ENCODE peak calls at places on chromosomes 4 and X, in eight cellular contexts. One of them, this sample, is unnamed.
A peak's percentile ranks its signal among the peaks of the same experiment; 100 is the strongest.

GRCh38 chrX:19513383-19513782 is 1.9 kb downstream of the MAP3K15 start:
- DNase-seq in CD4-positive, alpha-beta memory T cell: no peak
- DNase-seq in K562: no peak
- DNase-seq in OCI-LY7: no peak
- DNase-seq in Peyer's patch: no peak
- DNase-seq in mammary epithelial cell: no peak
- DNase-seq in pancreas: no peak
- DNase-seq in tibial artery: no peak
- DNase-seq in this sample: peak; percentile 34

GRCh38 chrX:38755319-38755718 is 45.9 kb upstream of the MID1IP1 start:
- DNase-seq in tibial artery: no peak
- DNase-seq in K562: no peak
- DNase-seq in mammary epithelial cell: no peak
- DNase-seq in OCI-LY7: no peak
- DNase-seq in CD4-positive, alpha-beta memory T cell: no peak
- DNase-seq in pancreas: no peak
- DNase-seq in Peyer's patch: no peak
- DNase-seq in this sample: no peak

GRCh38 chr4:68358988-68359387 is 9.1 kb upstream of the YTHDC1 start:
- DNase-seq in Peyer's patch: no peak
- DNase-seq in K562: no peak
- DNase-seq in pancreas: no peak
- DNase-seq in CD4-positive, alpha-beta memory T cell: no peak
- DNase-seq in mammary epithelial cell: no peak
- DNase-seq in OCI-LY7: no peak
- DNase-seq in tibial artery: no peak
- DNase-seq in this sample: no peak

GRCh38 chrX:131752493-131753198 is 208.8 kb downstream of the OR13H1 start:
- DNase-seq in pancreas: peak; percentile 71
- DNase-seq in tibial artery: no peak
- DNase-seq in Peyer's patch: no peak
- DNase-seq in K562: no peak
- DNase-seq in OCI-LY7: no peak
- DNase-seq in mammary epithelial cell: peak; percentile 77
- DNase-seq in CD4-positive, alpha-beta memory T cell: peak; percentile 84
- DNase-seq in this sample: peak; percentile 86

GRCh38 chr4:77854431-77855111 is 8.1 kb upstream of the MRPL1 start:
- DNase-seq in OCI-LY7: no peak
- DNase-seq in mammary epithelial cell: peak; percentile 52
- DNase-seq in K562: no peak
- DNase-seq in Peyer's patch: no peak
- DNase-seq in CD4-positive, alpha-beta memory T cell: peak; percentile 80
- DNase-seq in tibial artery: no peak
- DNase-seq in pancreas: no peak
- DNase-seq in this sample: no peak

GRCh38 chr4:182143822-182144620 is 99.2 kb upstream of the TENM3 start:
- DNase-seq in OCI-LY7: no peak
- DNase-seq in pancreas: no peak
- DNase-seq in K562: no peak
- DNase-seq in tibial artery: no peak
- DNase-seq in Peyer's patch: peak; percentile 57
- DNase-seq in mammary epithelial cell: peak; percentile 88
- DNase-seq in CD4-positive, alpha-beta memory T cell: no peak
- DNase-seq in this sample: no peak

GRCh38 chr4:26937136-26937535 is 76.5 kb downstream of the STIM2 start:
- DNase-seq in mammary epithelial cell: no peak
- DNase-seq in K562: peak; percentile 16
- DNase-seq in OCI-LY7: peak; percentile 59
- DNase-seq in tibial artery: no peak
- DNase-seq in Peyer's patch: no peak
- DNase-seq in pancreas: no peak
- DNase-seq in CD4-positive, alpha-beta memory T cell: no peak
- DNase-seq in this sample: no peak

GRCh38 chr4:140094701-140095420 is 59.1 kb downstream of the MAML3 start:
- DNase-seq in tibial artery: peak; percentile 87
- DNase-seq in K562: no peak
- DNase-seq in OCI-LY7: no peak
- DNase-seq in mammary epithelial cell: peak; percentile 13
- DNase-seq in pancreas: peak; percentile 66
- DNase-seq in Peyer's patch: peak; percentile 53
- DNase-seq in CD4-positive, alpha-beta memory T cell: peak; percentile 51
- DNase-seq in this sample: peak; percentile 49

GRCh38 chrX:88940904-88941303 is 193.9 kb downstream of the CPXCR1 start:
- DNase-seq in pancreas: no peak
- DNase-seq in Peyer's patch: no peak
- DNase-seq in K562: no peak
- DNase-seq in mammary epithelial cell: no peak
- DNase-seq in OCI-LY7: no peak
- DNase-seq in CD4-positive, alpha-beta memory T cell: no peak
- DNase-seq in tibial artery: no peak
- DNase-seq in this sample: no peak

GRCh38 chr4:1373892-1374705 is 27.1 kb downstream of the UVSSA start:
- DNase-seq in OCI-LY7: no peak
- DNase-seq in Peyer's patch: peak; percentile 37
- DNase-seq in K562: no peak
- DNase-seq in CD4-positive, alpha-beta memory T cell: no peak
- DNase-seq in tibial artery: peak; percentile 51
- DNase-seq in pancreas: peak; percentile 14
- DNase-seq in mammary epithelial cell: no peak
- DNase-seq in this sample: no peak

GRCh38 chrX:63488546-63489373 is 137.6 kb upstream of the SPIN4 start:
- DNase-seq in CD4-positive, alpha-beta memory T cell: no peak
- DNase-seq in OCI-LY7: no peak
- DNase-seq in Peyer's patch: no peak
- DNase-seq in mammary epithelial cell: no peak
- DNase-seq in pancreas: no peak
- DNase-seq in tibial artery: no peak
- DNase-seq in K562: no peak
- DNase-seq in this sample: no peak

GRCh38 chr4:48110452-48110978 is 23.5 kb downstream of the TXK start:
- DNase-seq in tibial artery: no peak
- DNase-seq in mammary epithelial cell: no peak
- DNase-seq in Peyer's patch: no peak
- DNase-seq in CD4-positive, alpha-beta memory T cell: no peak
- DNase-seq in K562: no peak
- DNase-seq in pancreas: no peak
- DNase-seq in OCI-LY7: no peak
- DNase-seq in this sample: no peak

GRCh38 chr4:107863850-107864371 is 39.2 kb downstream of the SGMS2 start:
- DNase-seq in tibial artery: no peak
- DNase-seq in K562: no peak
- DNase-seq in mammary epithelial cell: peak; percentile 81
- DNase-seq in pancreas: peak; percentile 40
- DNase-seq in Peyer's patch: peak; percentile 72
- DNase-seq in OCI-LY7: no peak
- DNase-seq in CD4-positive, alpha-beta memory T cell: no peak
- DNase-seq in this sample: no peak

GRCh38 chr4:184514121-184514988 is 40.0 kb upstream of the IRF2 start:
- DNase-seq in mammary epithelial cell: peak; percentile 84
- DNase-seq in tibial artery: peak; percentile 76
- DNase-seq in CD4-positive, alpha-beta memory T cell: no peak
- DNase-seq in pancreas: no peak
- DNase-seq in OCI-LY7: no peak
- DNase-seq in Peyer's patch: no peak
- DNase-seq in K562: peak; percentile 24
- DNase-seq in this sample: peak; percentile 49

GRCh38 chrX:97400492-97400891 is 516.8 kb downstream of the RPA4 start:
- DNase-seq in K562: no peak
- DNase-seq in pancreas: no peak
- DNase-seq in CD4-positive, alpha-beta memory T cell: no peak
- DNase-seq in mammary epithelial cell: no peak
- DNase-seq in Peyer's patch: no peak
- DNase-seq in OCI-LY7: no peak
- DNase-seq in tibial artery: no peak
- DNase-seq in this sample: no peak

DNA sequence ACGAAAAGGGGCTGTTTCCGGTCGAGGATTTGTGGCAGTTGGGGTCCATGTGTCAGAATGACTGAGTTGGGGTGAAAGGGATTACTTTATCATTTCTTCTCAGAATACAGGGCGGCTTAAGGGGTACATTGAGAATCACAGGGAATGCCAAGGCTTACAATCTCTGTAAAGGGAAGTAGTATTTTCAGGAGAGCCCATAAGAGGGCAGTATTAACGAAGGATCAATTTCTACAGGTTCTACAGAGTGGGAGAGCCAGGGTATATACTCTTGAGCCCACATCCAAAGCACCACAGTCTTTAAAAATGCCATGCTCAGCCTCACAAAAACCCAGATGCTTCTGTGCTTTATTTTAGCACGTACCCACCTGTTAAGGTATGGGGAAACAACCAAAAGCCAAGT is 67.7 kb upstream of the ZXDA start:
- DNase-seq in pancreas: no peak
- DNase-seq in tibial artery: no peak
- DNase-seq in mammary epithelial cell: no peak
- DNase-seq in K562: no peak
- DNase-seq in CD4-positive, alpha-beta memory T cell: no peak
- DNase-seq in Peyer's patch: no peak
- DNase-seq in OCI-LY7: peak; percentile 1
- DNase-seq in this sample: no peak
- H3K9me3 ChIP-seq in pancreas: no peaks in the 10 kb centered on the region
- H3K9me3 ChIP-seq in tibial artery: no peaks in the 10 kb centered on the region
- H3K9me3 ChIP-seq in mammary epithelial cell: peaks cover 9% of the 10 kb centered on the region
- H3K9me3 ChIP-seq in K562: no peaks in the 10 kb centered on the region
- H3K9me3 ChIP-seq in CD4-positive, alpha-beta memory T cell: no peaks in the 10 kb centered on the region
- H3K9me3 ChIP-seq in Peyer's patch: no peaks in the 10 kb centered on the region
- H3K9me3 ChIP-seq in OCI-LY7: no peaks in the 10 kb centered on the region
- H3K9me3 ChIP-seq in this sample: no peaks in the 10 kb centered on the region

GRCh38 chrX:153926863-153927685 is 1.0 kb upstream of the ARHGAP4 start:
- DNase-seq in CD4-positive, alpha-beta memory T cell: peak; percentile 88
- DNase-seq in OCI-LY7: peak; percentile 91
- DNase-seq in K562: peak; percentile 31
- DNase-seq in tibial artery: peak; percentile 74
- DNase-seq in Peyer's patch: peak; percentile 64
- DNase-seq in mammary epithelial cell: peak; percentile 15
- DNase-seq in pancreas: no peak
- DNase-seq in this sample: peak; percentile 64

GRCh38 chrX:153925739-153926593 is at the start of gene ARHGAP4:
- DNase-seq in OCI-LY7: peak; percentile 62
- DNase-seq in Peyer's patch: peak; percentile 53
- DNase-seq in mammary epithelial cell: no peak
- DNase-seq in K562: peak; percentile 74
- DNase-seq in tibial artery: no peak
- DNase-seq in CD4-positive, alpha-beta memory T cell: peak; percentile 44
- DNase-seq in pancreas: no peak
- DNase-seq in this sample: no peak

GRCh38 chrX:153925387-153925738 is 701 bp downstream of the ARHGAP4 start:
- DNase-seq in OCI-LY7: peak; percentile 80
- DNase-seq in Peyer's patch: no peak
- DNase-seq in CD4-positive, alpha-beta memory T cell: peak; percentile 41
- DNase-seq in K562: no peak
- DNase-seq in tibial artery: no peak
- DNase-seq in pancreas: no peak
- DNase-seq in mammary epithelial cell: no peak
- DNase-seq in this sample: no peak

GRCh38 chrX:153927686-153927935 is 1.5 kb upstream of the ARHGAP4 start:
- DNase-seq in CD4-positive, alpha-beta memory T cell: no peak
- DNase-seq in pancreas: no peak
- DNase-seq in OCI-LY7: no peak
- DNase-seq in Peyer's patch: no peak
- DNase-seq in tibial artery: no peak
- DNase-seq in K562: no peak
- DNase-seq in mammary epithelial cell: no peak
- DNase-seq in this sample: no peak

DNA sequence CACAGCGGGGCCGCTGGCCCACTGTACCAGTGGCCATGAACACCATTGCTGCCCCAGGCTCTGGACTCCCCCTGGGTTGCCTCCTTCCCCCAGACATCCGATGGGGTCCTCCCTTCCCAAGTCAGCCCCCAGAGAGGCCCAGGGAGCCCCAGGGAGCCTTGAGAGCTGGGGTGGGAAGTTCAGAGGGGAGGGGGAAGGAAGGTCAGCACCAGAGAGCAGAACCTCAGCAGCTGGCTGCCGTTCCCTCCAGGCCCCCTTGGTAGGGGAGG is 464 bp upstream of the ARHGAP4 start:
- DNase-seq in OCI-LY7: no peak
- DNase-seq in CD4-positive, alpha-beta memory T cell: no peak
- DNase-seq in tibial artery: no peak
- DNase-seq in mammary epithelial cell: no peak
- DNase-seq in K562: no peak
- DNase-seq in pancreas: no peak
- DNase-seq in Peyer's patch: no peak
- DNase-seq in this sample: no peak
- H3K4me1 ChIP-seq in OCI-LY7: peaks cover 44% of the 10 kb centered on the region
- H3K4me1 ChIP-seq in CD4-positive, alpha-beta memory T cell: peaks cover 34% of the 10 kb centered on the region
- H3K4me1 ChIP-seq in tibial artery: peaks cover 15% of the 10 kb centered on the region
- H3K4me1 ChIP-seq in mammary epithelial cell: peaks cover 12% of the 10 kb centered on the region
- H3K4me1 ChIP-seq in K562: peaks cover 27% of the 10 kb centered on the region
- H3K4me1 ChIP-seq in pancreas: peaks cover 9% of the 10 kb centered on the region
- H3K4me1 ChIP-seq in Peyer's patch: peaks cover 34% of the 10 kb centered on the region
- H3K4me1 ChIP-seq in this sample: no peaks in the 10 kb centered on the region

GRCh38 chr4:5753366-5753765 is 42.4 kb downstream of the EVC start:
- DNase-seq in Peyer's patch: no peak
- DNase-seq in CD4-positive, alpha-beta memory T cell: no peak
- DNase-seq in pancreas: no peak
- DNase-seq in K562: no peak
- DNase-seq in mammary epithelial cell: no peak
- DNase-seq in OCI-LY7: no peak
- DNase-seq in tibial artery: peak; percentile 63
- DNase-seq in this sample: no peak

GRCh38 chr4:5753766-5754528 is 42.9 kb downstream of the EVC start:
- DNase-seq in CD4-positive, alpha-beta memory T cell: no peak
- DNase-seq in pancreas: no peak
- DNase-seq in Peyer's patch: no peak
- DNase-seq in OCI-LY7: no peak
- DNase-seq in tibial artery: peak; percentile 65
- DNase-seq in mammary epithelial cell: peak; percentile 57
- DNase-seq in K562: no peak
- DNase-seq in this sample: no peak

GRCh38 chr4:5755161-5755560 is 44.2 kb downstream of the EVC start:
- DNase-seq in pancreas: no peak
- DNase-seq in tibial artery: peak; percentile 48
- DNase-seq in Peyer's patch: no peak
- DNase-seq in mammary epithelial cell: no peak
- DNase-seq in K562: no peak
- DNase-seq in CD4-positive, alpha-beta memory T cell: no peak
- DNase-seq in OCI-LY7: no peak
- DNase-seq in this sample: no peak

GRCh38 chr4:5755679-5756078 is 44.7 kb downstream of the EVC start:
- DNase-seq in CD4-positive, alpha-beta memory T cell: no peak
- DNase-seq in OCI-LY7: no peak
- DNase-seq in pancreas: no peak
- DNase-seq in Peyer's patch: no peak
- DNase-seq in mammary epithelial cell: no peak
- DNase-seq in tibial artery: peak; percentile 41
- DNase-seq in K562: no peak
- DNase-seq in this sample: no peak

GRCh38 chr4:5754529-5754881 is 43.5 kb downstream of the EVC start:
- DNase-seq in pancreas: no peak
- DNase-seq in tibial artery: no peak
- DNase-seq in OCI-LY7: no peak
- DNase-seq in CD4-positive, alpha-beta memory T cell: no peak
- DNase-seq in Peyer's patch: no peak
- DNase-seq in mammary epithelial cell: no peak
- DNase-seq in K562: no peak
- DNase-seq in this sample: no peak
- H3K9me3 ChIP-seq in pancreas: no peaks in the 10 kb centered on the region
- H3K9me3 ChIP-seq in tibial artery: no peaks in the 10 kb centered on the region
- H3K9me3 ChIP-seq in OCI-LY7: no peaks in the 10 kb centered on the region
- H3K9me3 ChIP-seq in CD4-positive, alpha-beta memory T cell: no peaks in the 10 kb centered on the region
- H3K9me3 ChIP-seq in Peyer's patch: no peaks in the 10 kb centered on the region
- H3K9me3 ChIP-seq in mammary epithelial cell: peaks cover 8% of the 10 kb centered on the region
- H3K9me3 ChIP-seq in K562: no peaks in the 10 kb centered on the region
- H3K9me3 ChIP-seq in this sample: no peaks in the 10 kb centered on the region

GRCh38 chrX:85995641-85996040 is 51.7 kb downstream of the CHM start:
- DNase-seq in pancreas: no peak
- DNase-seq in tibial artery: no peak
- DNase-seq in OCI-LY7: no peak
- DNase-seq in K562: no peak
- DNase-seq in CD4-positive, alpha-beta memory T cell: no peak
- DNase-seq in mammary epithelial cell: no peak
- DNase-seq in Peyer's patch: no peak
- DNase-seq in this sample: no peak
- H3K4me1 ChIP-seq in pancreas: no peaks in the 10 kb centered on the region
- H3K4me1 ChIP-seq in tibial artery: no peaks in the 10 kb centered on the region
- H3K4me1 ChIP-seq in OCI-LY7: no peaks in the 10 kb centered on the region
- H3K4me1 ChIP-seq in K562: no peaks in the 10 kb centered on the region
- H3K4me1 ChIP-seq in CD4-positive, alpha-beta memory T cell: peaks cover 5% of the 10 kb centered on the region
- H3K4me1 ChIP-seq in mammary epithelial cell: peaks cover 5% of the 10 kb centered on the region
- H3K4me1 ChIP-seq in Peyer's patch: no peaks in the 10 kb centered on the region
- H3K4me1 ChIP-seq in this sample: peaks cover 2% of the 10 kb centered on the region

This sample was measured in lung.